ENCODE peak calls at places on chromosomes 12 and 14, in five cellular contexts. D is SK-N-SH, L is IMR-90, A is colonic mucosa, Z is astrocyte. E is an unnamed sample.

GRCh38 chr14:69629225-69630127 is 18.1 kb downstream of the SUSD6 start:
- DNase-seq in D (no peak), L (peak; percentile 50), A (no peak), Z (no peak), E (no peak)

GRCh38 chr14:73057939-73058223 is 453 bp upstream of the RBM25 start:
- DNase-seq in D (no peak), L (no peak), A (no peak), Z (no peak), E (no peak)

GRCh38 chr14:75969126-75969525 is 12.7 kb downstream of the TGFB3 start:
- DNase-seq in D (no peak), L (no peak), A (no peak), Z (no peak), E (no peak)

GRCh38 chr12:34402228-34402898 is 380.1 kb downstream of the ALG10 start:
- DNase-seq in D (no peak), L (no peak), A (peak; percentile 12), Z (no peak), E (peak; percentile 56)

GRCh38 chr12:120825337-120825736 is 78.8 kb downstream of the SPPL3 start:
- DNase-seq in D (no peak), L (no peak), A (no peak), Z (no peak), E (no peak)

GRCh38 chr12:113840401-113841042 is 125.6 kb downstream of the RBM19 start:
- DNase-seq in D (peak; percentile 55), L (no peak), A (no peak), Z (no peak), E (no peak)

GRCh38 chr14:31080060-31080459 is 53.9 kb upstream of the STRN3 start:
- DNase-seq in D (no peak), L (peak; percentile 66), A (no peak), Z (peak; percentile 48), E (no peak)

GRCh38 chr14:102192840-102193502 is 53.3 kb downstream of the WDR20 start:
- DNase-seq in D (peak; percentile 50), L (no peak), A (no peak), Z (no peak), E (no peak)

GRCh38 chr12:105355752-105356151 is 25.3 kb downstream of the C12orf75 start:
- DNase-seq in D (no peak), L (peak; percentile 72), A (no peak), Z (peak; percentile 77), E (no peak)

GRCh38 chr12:129127771-129128170 is 274.5 kb downstream of the GLT1D1 start:
- DNase-seq in D (no peak), L (no peak), A (no peak), Z (no peak), E (no peak)

GRCh38 chr14:69288001-69288771 is 28.2 kb downstream of the GALNT16 start:
- DNase-seq in D (peak; percentile 50), L (peak; percentile 42), A (peak; percentile 31), Z (peak; percentile 67), E (peak; percentile 79)

GRCh38 chr12:56029166-56029519 is 8.3 kb downstream of the IKZF4 start:
- DNase-seq in D (no peak), L (peak; percentile 67), A (no peak), Z (peak; percentile 48), E (no peak)

GRCh38 chr12:104130760-104131159 is 7.2 kb downstream of the NFYB start:
- DNase-seq in D (no peak), L (peak; percentile 28), A (no peak), Z (peak; percentile 26), E (no peak)

GRCh38 chr12:72511493-72511892 is 239.3 kb downstream of the TRHDE start:
- DNase-seq in D (no peak), L (no peak), A (no peak), Z (peak; percentile 28), E (no peak)

GRCh38 chr12:122669397-122670070 is 33.6 kb downstream of the HCAR2 start:
- DNase-seq in D (no peak), L (peak; percentile 66), A (no peak), Z (peak; percentile 80), E (no peak)

GRCh38 chr14:52473557-52473956 is 78.7 kb downstream of the TXNDC16 start:
- DNase-seq in D (peak; percentile 16), L (peak; percentile 51), A (no peak), Z (peak; percentile 17), E (no peak)

GRCh38 chr14:105086833-105087307 is 21.6 kb upstream of the GPR132 start:
- DNase-seq in D (peak; percentile 90), L (peak; percentile 71), A (peak; percentile 76), Z (peak; percentile 53), E (peak; percentile 94)

GRCh38 chr14:89957791-89958190 is 2.1 kb downstream of the TDP1 start:
- DNase-seq in D (no peak), L (no peak), A (no peak), Z (peak; percentile 18), E (no peak)

GRCh38 chr14:75515631-75515999 is 6.7 kb upstream of the BATF start:
- DNase-seq in D (no peak), L (no peak), A (no peak), Z (no peak), E (no peak)

GRCh38 chr12:87336814-87337336 is 692.3 kb downstream of the C12orf50 start:
- DNase-seq in D (no peak), L (no peak), A (no peak), Z (peak; percentile 29), E (no peak)

GRCh38 chr14:88955470-88955869 is 131.0 kb downstream of the TTC8 start:
- DNase-seq in D (no peak), L (no peak), A (no peak), Z (peak; percentile 64), E (no peak)

GRCh38 chr12:102503056-102503681 is 22.8 kb upstream of the IGF1 start:
- DNase-seq in D (no peak), L (no peak), A (no peak), Z (no peak), E (no peak)

GRCh38 chr14:102517412-102518062 is 8.0 kb upstream of the ANKRD9 start:
- DNase-seq in D (no peak), L (no peak), A (no peak), Z (no peak), E (peak; percentile 82)

GRCh38 chr14:97944380-97944779 is 1147.2 kb downstream of the VRK1 start:
- DNase-seq in D (no peak), L (no peak), A (no peak), Z (no peak), E (no peak)

GRCh38 chr12:89019439-89020120 is 332.7 kb downstream of the DUSP6 start:
- DNase-seq in D (peak; percentile 72), L (peak; percentile 88), A (peak; percentile 92), Z (peak; percentile 66), E (peak; percentile 59)

GRCh38 chr14:78141590-78141989 is 28.6 kb upstream of the NRXN3 start:
- DNase-seq in D (no peak), L (no peak), A (no peak), Z (no peak), E (no peak)

GRCh38 chr14:94051779-94052178 is 25.6 kb downstream of the OTUB2 start:
- DNase-seq in D (no peak), L (no peak), A (no peak), Z (no peak), E (no peak)

DNA sequence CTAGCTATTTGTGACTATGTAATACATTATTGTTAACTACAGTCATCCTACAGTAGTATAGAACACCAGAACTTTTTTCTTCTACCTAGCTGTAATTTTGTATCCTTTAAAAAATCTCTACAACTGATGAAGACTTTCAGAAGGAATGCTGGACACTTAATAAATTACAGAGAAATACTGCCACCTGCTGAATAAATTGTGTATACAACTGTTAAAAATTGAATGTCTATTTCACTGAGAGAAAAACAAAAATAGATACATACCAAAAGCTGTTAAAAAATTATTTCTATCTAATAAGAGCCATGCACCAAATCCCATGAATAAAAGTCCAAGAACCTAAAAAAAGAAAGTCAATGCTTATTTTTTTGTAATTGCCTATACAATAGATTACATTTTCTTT is 6.6 kb downstream of the TSPAN19 start:
- DNase-seq in D (no peak), L (peak; percentile 26), A (no peak), Z (no peak), E (no peak)
- TF ChIP-seq CTCF in D (peak; percentile 73), L (peak; percentile 62), A (peak; percentile 36), Z (peak; percentile 38), E (peak; percentile 51)

GRCh38 chr12:124459852-124460645 is 107.4 kb downstream of the NCOR2 start:
- DNase-seq in D (no peak), L (no peak), A (no peak), Z (no peak), E (peak; percentile 49)
- H3K36me3 ChIP-seq in D (peaks cover 7% of the 10 kb centered on the region), L (peaks cover 57% of the 10 kb centered on the region), A (no peaks in the 10 kb centered on the region), Z (peaks cover 11% of the 10 kb centered on the region), E (peaks cover 28% of the 10 kb centered on the region)

GRCh38 chr14:39113685-39114072 is 444 bp upstream of the GEMIN2 start:
- DNase-seq in D (no peak), L (no peak), A (no peak), Z (no peak), E (no peak)
- H3K9ac ChIP-seq in D (peak overlapping the region; percentile 65), L (peak overlapping the region; percentile 46), A (peak overlapping the region; percentile 76), Z (peak overlapping the region; percentile 86), E (peak overlapping the region; percentile 63)

GRCh38 chr14:25406818-25407217 is 356.9 kb upstream of the STXBP6 start:
- DNase-seq in D (no peak), L (peak; percentile 8), A (peak; percentile 56), Z (no peak), E (no peak)
- TF ChIP-seq CTCF in D (peak; percentile 65), L (peak; percentile 38), A (peak; percentile 52), Z (peak; percentile 44), E (peak; percentile 29)

DNA sequence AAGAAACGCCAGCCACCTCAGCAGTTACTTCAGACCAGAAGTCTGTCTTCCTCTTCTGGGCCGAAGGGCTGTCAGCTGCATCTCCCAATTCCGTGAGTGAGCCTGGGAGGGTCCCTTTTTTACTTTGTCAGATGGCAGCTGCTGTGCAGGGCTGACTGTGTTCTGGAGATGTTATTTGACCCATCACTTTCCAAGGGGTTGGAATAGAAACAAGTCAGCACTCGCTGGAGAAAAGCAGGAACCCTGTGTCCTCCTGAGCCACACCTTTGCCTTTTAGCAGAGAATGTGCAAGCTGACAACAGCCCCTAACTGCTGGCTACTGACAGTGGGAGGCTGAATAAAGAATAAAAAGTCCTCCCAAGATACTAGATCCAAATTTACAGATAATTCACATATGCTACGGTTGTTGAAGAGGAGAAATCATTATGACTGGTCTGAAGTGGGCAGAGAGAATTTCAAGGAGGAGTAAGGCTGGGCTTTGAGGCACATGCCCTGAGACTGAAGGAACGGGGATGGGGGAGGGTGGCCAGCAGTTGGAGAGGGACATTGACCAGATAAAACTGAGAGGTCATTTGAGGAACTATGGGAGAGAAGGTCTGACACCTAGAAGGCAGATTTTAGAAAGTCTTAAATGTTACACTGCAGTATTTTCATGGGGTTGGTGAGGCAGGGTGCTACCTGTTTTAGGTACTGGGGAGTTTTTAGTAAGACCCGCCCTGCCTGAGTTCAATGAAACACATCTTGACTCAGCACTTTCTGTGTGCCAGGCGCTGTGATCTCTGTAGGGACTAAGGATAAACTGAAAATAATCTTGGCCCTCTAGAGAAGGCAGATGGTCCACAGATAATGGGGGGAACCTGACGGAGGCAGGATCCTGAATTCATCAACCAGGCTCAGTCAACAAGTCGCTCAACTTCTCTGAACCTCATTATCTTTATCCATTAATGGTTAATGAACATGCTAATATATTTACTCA is 27.4 kb downstream of the FAM234B start:
- DNase-seq in D (no peak), L (no peak), A (no peak), Z (no peak), E (no peak)
- H3K36me3 ChIP-seq in D (no peaks in the 10 kb centered on the region), L (peaks cover 4% of the 10 kb centered on the region), A (no peaks in the 10 kb centered on the region), Z (no peaks in the 10 kb centered on the region), E (peaks cover 11% of the 10 kb centered on the region)